ENCODE peak calls at places on chromosomes 4 and X, in eight cellular contexts. Y, J, P, F, D, T, E and Q are unnamed samples. For H3K4me1, the result is how much of the 10 kb centered on the place peaks cover.

GRCh38 chr4:83548151-83548905 is 12.4 kb downstream of the GPAT3 start:
- DNase-seq in E (peak), P (peak), T (peak), J (peak), D (peak), F (no peak), Y (peak), Q (no peak)

GRCh38 chr4:48681856-48682255 is 98.2 kb downstream of the FRYL start:
- DNase-seq in D (peak), E (no peak), Y (peak), P (no peak), F (peak), J (no peak), T (peak), Q (no peak)

GRCh38 chr4:8201341-8201781 is 2.3 kb downstream of the SH3TC1 start:
- DNase-seq in Y (no peak), T (no peak), P (no peak), E (no peak), D (no peak), F (no peak), J (no peak), Q (no peak)

GRCh38 chr4:95124906-95125504 is 367.2 kb downstream of the BMPR1B start:
- DNase-seq in P (peak), J (no peak), E (no peak), T (peak), Y (peak), F (peak), D (peak), Q (no peak)

GRCh38 chrX:74492720-74493201 is 71.5 kb downstream of the SLC16A2 start:
- DNase-seq in Y (no peak), T (no peak), J (no peak), E (no peak), P (no peak), D (no peak), F (peak), Q (no peak)

GRCh38 chr4:173934201-173934600 is 349.3 kb downstream of the FBXO8 start:
- DNase-seq in F (no peak), P (no peak), D (no peak), J (no peak), E (no peak), T (no peak), Y (no peak), Q (no peak)

GRCh38 chr4:55125087-55125721 is at the start of gene KDR:
- DNase-seq in T (peak), D (peak), F (peak), Y (no peak), J (peak), E (peak), P (peak), Q (no peak)

GRCh38 chr4:182680196-182680771 is 236.9 kb downstream of the DCTD start:
- DNase-seq in Y (no peak), T (no peak), P (no peak), E (no peak), F (peak), J (peak), D (no peak), Q (no peak)

GRCh38 chrX:19543951-19544359 is 28.6 kb upstream of the MAP3K15 start:
- DNase-seq in P (no peak), J (no peak), D (no peak), F (no peak), T (no peak), Y (no peak), E (no peak), Q (no peak)

GRCh38 chr4:130486186-130486585 is 1390.2 kb downstream of the C4orf33 start:
- DNase-seq in J (no peak), P (no peak), D (peak), Y (no peak), F (peak), E (no peak), T (no peak), Q (no peak)

GRCh38 chr4:102824398-102824797 is 3.0 kb downstream of the UBE2D3 start:
- DNase-seq in T (no peak), D (no peak), E (no peak), F (no peak), P (no peak), J (no peak), Y (no peak), Q (no peak)

GRCh38 chr4:185863946-185864345 is 52.0 kb upstream of the SORBS2 start:
- DNase-seq in D (no peak), E (no peak), Y (no peak), P (no peak), T (no peak), J (no peak), F (no peak), Q (no peak)

GRCh38 chr4:186736466-186736865 is 12.8 kb upstream of the FAT1 start:
- DNase-seq in J (no peak), F (no peak), E (no peak), T (no peak), D (no peak), P (no peak), Y (no peak), Q (no peak)

GRCh38 chrX:3026074-3026588 is 15.1 kb upstream of the ARSF start:
- DNase-seq in F (no peak), Y (no peak), P (no peak), D (peak), J (no peak), E (no peak), T (peak), Q (no peak)

GRCh38 chr4:11218692-11219091 is 210.0 kb downstream of the HS3ST1 start:
- DNase-seq in Y (no peak), J (no peak), E (no peak), T (no peak), D (no peak), P (no peak), F (no peak), Q (no peak)

GRCh38 chr4:152858934-152859333 is 77.2 kb upstream of the FHDC1 start:
- DNase-seq in P (no peak), E (no peak), Y (no peak), F (no peak), T (no peak), D (no peak), J (no peak), Q (no peak)

GRCh38 chrX:154021131-154021611 is 1.5 kb upstream of the IRAK1 start:
- DNase-seq in D (no peak), T (no peak), J (no peak), F (no peak), P (peak), Y (no peak), E (no peak), Q (no peak)

GRCh38 chrX:69282893-69283690 is 117.8 kb upstream of the PJA1 start:
- DNase-seq in E (no peak), D (no peak), J (no peak), P (no peak), Y (no peak), F (no peak), T (no peak), Q (no peak)

GRCh38 chr4:87299898-87300297 is 22.8 kb downstream of the HSD17B13 start:
- DNase-seq in E (no peak), P (no peak), T (no peak), F (no peak), J (no peak), Y (no peak), D (no peak), Q (no peak)

GRCh38 chr4:71267244-71267643 is 71.6 kb upstream of the SLC4A4 start:
- DNase-seq in F (no peak), E (no peak), D (no peak), T (no peak), P (no peak), J (no peak), Y (no peak), Q (no peak)

GRCh38 chr4:17597517-17597916 is 16.9 kb upstream of the MED28 start:
- DNase-seq in E (no peak), J (no peak), P (no peak), T (peak), F (no peak), D (peak), Y (no peak), Q (no peak)

GRCh38 chrX:38465686-38466085 is 95.7 kb upstream of the TSPAN7 start:
- DNase-seq in Y (no peak), F (no peak), P (no peak), J (no peak), E (no peak), D (no peak), T (no peak), Q (no peak)

GRCh38 chr4:38819569-38819968 is 15.0 kb upstream of the TLR1 start:
- DNase-seq in P (no peak), D (peak), E (no peak), Y (no peak), J (no peak), T (no peak), F (no peak), Q (no peak)

GRCh38 chr4:57640391-57641100 is 530.4 kb upstream of the IGFBP7 start:
- DNase-seq in D (no peak), Y (no peak), J (no peak), F (no peak), T (no peak), P (no peak), E (no peak), Q (no peak)

GRCh38 chr4:135741583-135741982 is 1540.0 kb upstream of the PABPC4L start:
- DNase-seq in D (no peak), J (no peak), P (no peak), E (no peak), T (no peak), F (no peak), Y (no peak), Q (no peak)

GRCh38 chr4:125044886-125045285 is 269.9 kb upstream of the FAT4 start:
- DNase-seq in Y (no peak), D (no peak), P (no peak), T (no peak), E (no peak), F (no peak), J (no peak), Q (no peak)

GRCh38 chr4:41076481-41076880 is 137.9 kb downstream of the APBB2 start:
- DNase-seq in D (no peak), P (no peak), Y (no peak), E (no peak), T (no peak), J (no peak), F (no peak), Q (no peak)

GRCh38 chrX:26352891-26353430 is 137.0 kb downstream of the MAGEB5 start:
- DNase-seq in P (no peak), E (no peak), Y (no peak), D (no peak), J (no peak), T (no peak), F (no peak), Q (no peak)

GRCh38 chr4:159144112-159144694 is 41.3 kb downstream of the RAPGEF2 start:
- DNase-seq in F (no peak), T (no peak), Y (no peak), J (no peak), E (no peak), D (no peak), P (no peak), Q (no peak)

GRCh38 chrX:45900751-45901150 is 644.5 kb downstream of the ZNF674 start:
- DNase-seq in J (no peak), T (peak), P (no peak), F (no peak), Y (no peak), E (no peak), D (no peak), Q (no peak)

GRCh38 chrX:119809185-119809666 is 17.8 kb upstream of the RPL39 start:
- DNase-seq in P (no peak), F (no peak), Y (no peak), J (no peak), E (no peak), T (no peak), D (no peak), Q (no peak)

GRCh38 chr4:169305651-169306050 is 34.9 kb upstream of the SH3RF1 start:
- DNase-seq in J (no peak), T (no peak), Y (no peak), E (no peak), F (no peak), D (no peak), P (no peak), Q (no peak)

GRCh38 chrX:134315893-134316292 is 78.9 kb downstream of the CCDC160 start:
- DNase-seq in D (peak), T (no peak), J (peak), Y (no peak), P (no peak), E (no peak), F (no peak), Q (no peak)

GRCh38 chr4:96913437-96914075 is 1073.7 kb downstream of the PDHA2 start:
- DNase-seq in E (no peak), Y (no peak), D (peak), J (no peak), P (no peak), T (peak), F (no peak), Q (no peak)

DNA sequence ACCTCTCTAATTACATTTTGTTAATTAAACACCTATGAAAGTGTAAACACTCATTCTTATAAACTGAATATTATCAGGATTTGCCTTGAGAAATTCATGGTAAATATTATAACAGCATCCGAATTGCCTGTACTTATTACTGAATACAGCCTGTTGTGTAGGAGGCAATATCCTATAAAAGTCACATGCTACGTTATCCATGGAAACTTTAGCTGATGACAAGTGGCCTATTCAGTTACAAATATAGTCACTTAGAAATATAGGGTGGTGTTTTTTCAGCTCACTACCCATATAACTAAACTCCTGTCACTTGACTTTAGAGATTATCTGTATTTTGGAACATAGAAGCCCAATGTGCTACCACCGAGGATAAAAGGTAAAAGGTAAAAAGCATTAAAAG is 493.4 kb downstream of the INPP4B start:
- DNase-seq in T (no peak), Y (no peak), J (no peak), E (no peak), D (no peak), P (no peak), F (no peak), Q (no peak)
- H3K4me1 ChIP-seq in T (under half), Y (under half), J (under half), E (half or more), D (under half), P (under half), F (under half), Q (under half)

GRCh38 chr4:77187231-77187630 is 30.2 kb downstream of the CCNG2 start:
- DNase-seq in T (no peak), F (no peak), Y (no peak), E (no peak), J (no peak), D (no peak), P (no peak), Q (no peak)
- TF ChIP-seq CTCF in T (no peak), F (no peak), Y (no peak), E (no peak), J (no peak), D (no peak), P (no peak), Q (no peak)

GRCh38 chr4:88952081-88952480 is 104.9 kb downstream of the FAM13A start:
- DNase-seq in P (no peak), F (no peak), J (no peak), D (no peak), Y (no peak), T (no peak), E (no peak), Q (no peak)
- H3K4me1 ChIP-seq in P (under half), F (under half), J (under half), D (under half), Y (under half), T (under half), E (under half), Q (under half)

DNA sequence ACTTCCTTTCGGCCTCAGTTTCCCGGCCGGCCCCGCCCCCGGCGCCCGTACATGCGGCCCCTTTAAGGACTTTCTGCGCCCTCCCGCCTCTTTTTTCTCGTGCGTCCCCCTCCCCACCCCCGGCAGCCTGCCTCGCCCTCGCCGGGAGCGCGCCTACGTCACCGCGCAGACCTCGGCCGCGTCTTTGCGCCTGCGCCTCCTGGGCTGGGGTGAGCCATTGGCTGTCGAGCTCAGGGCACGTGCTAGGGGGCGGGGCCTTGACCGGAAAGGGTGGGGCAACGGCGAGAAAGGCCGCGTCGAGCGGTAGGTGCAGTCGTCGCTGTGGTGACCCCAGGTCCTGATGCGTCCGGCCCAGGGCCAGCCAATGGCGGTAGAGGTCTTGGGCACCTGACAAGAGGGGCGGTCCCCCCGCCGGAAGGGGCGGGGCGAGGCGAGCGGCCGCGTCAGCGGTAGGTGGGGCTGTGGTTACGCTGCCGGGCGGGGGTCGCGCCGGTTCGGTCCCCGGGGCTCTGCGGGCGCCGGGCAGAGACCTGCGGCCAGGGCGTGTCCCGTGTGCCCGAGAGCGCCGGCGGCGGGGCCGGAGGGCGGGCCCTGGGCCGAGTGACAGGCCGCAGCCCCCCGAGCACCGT is at the start of gene UVSSA:
- DNase-seq in D (peak), J (peak), E (peak), T (peak), P (peak), F (peak), Y (peak), Q (peak)
- TF ChIP-seq CTCF in D (no peak), J (no peak), E (no peak), T (no peak), P (no peak), F (no peak), Y (peak), Q (no peak)

DNA sequence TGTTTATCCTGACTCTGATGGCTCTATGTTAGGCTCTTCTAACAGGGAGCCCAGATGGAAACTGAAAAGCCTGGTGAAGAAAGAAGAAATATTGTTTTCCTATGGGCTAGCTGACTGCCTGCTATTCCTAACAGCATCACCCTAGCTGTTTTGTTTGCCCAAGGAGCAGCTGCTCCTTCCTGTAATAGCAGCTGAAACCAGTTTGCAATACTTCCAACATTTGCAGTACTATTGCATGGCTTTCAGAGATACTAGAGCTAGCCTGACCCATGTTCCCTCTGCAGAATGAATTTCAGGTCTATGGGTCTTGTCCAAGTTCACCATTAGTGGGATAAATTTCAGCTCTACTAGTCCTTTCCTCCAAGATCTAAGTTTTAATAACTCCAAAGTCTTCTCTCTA is 495.2 kb downstream of the INPP4B start:
- DNase-seq in D (peak), F (no peak), P (no peak), J (no peak), T (peak), Y (no peak), E (no peak), Q (no peak)
- H3K4me1 ChIP-seq in D (half or more), F (half or more), P (under half), J (under half), T (under half), Y (under half), E (half or more), Q (under half)

GRCh38 chrX:129449141-129449540 is 74.1 kb downstream of the SMARCA1 start:
- DNase-seq in T (no peak), P (no peak), D (no peak), J (no peak), E (no peak), F (no peak), Y (no peak), Q (no peak)
- TF ChIP-seq CTCF in T (no peak), P (no peak), D (peak), J (no peak), E (no peak), F (no peak), Y (no peak), Q (no peak)

GRCh38 chr4:145492376-145492775 is 10.7 kb downstream of the SMAD1 start:
- DNase-seq in T (no peak), F (no peak), P (no peak), J (no peak), D (no peak), Y (no peak), E (no peak), Q (no peak)
- H3K4me1 ChIP-seq in T (under half), F (under half), P (under half), J (under half), D (under half), Y (under half), E (under half), Q (under half)

GRCh38 chr4:103982454-103982853 is 262.7 kb upstream of the TACR3 start:
- DNase-seq in F (no peak), P (no peak), J (no peak), E (no peak), T (no peak), Y (no peak), D (no peak), Q (no peak)
- TF ChIP-seq CTCF in F (no peak), P (no peak), J (no peak), E (no peak), T (no peak), Y (no peak), D (no peak), Q (no peak)

GRCh38 chr4:140096921-140097320 is 57.1 kb downstream of the MAML3 start:
- DNase-seq in T (no peak), E (no peak), Y (no peak), F (no peak), P (no peak), J (no peak), D (no peak), Q (peak)
- H3K4me1 ChIP-seq in T (half or more), E (half or more), Y (under half), F (half or more), P (half or more), J (under half), D (half or more), Q (half or more)

DNA sequence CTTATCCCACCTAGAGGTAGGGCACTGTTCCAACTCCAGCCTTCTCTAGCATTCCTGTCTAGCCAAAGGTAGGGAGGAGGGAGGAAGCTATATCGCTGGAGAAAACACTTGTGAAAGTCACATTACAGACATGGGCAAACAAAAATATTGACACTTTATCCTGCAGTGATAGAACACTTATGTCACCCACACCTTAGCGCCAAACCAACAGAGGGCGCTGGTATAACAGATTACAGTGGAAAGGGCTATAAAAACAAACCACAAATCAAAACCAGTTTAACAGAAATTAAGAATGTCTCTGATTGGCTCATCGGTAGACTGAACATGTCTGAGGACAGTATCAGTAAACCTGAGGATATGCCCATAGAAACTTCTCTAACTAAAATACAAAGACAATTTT is 451.3 kb downstream of the TLL1 start:
- DNase-seq in D (peak), Y (peak), T (peak), P (no peak), E (no peak), J (no peak), F (peak), Q (no peak)
- TF ChIP-seq CTCF in D (peak), Y (peak), T (peak), P (no peak), E (no peak), J (no peak), F (peak), Q (no peak)